ENCODE peak calls at places on chromosomes 5 and 9, in six cellular contexts. O is AG09319, Z is cardiac muscle cell, I is ovary, D is tibial artery, F is PC-3. B is an unnamed sample.
A peak's percentile ranks its signal among the peaks of the same experiment; 100 is the strongest.

GRCh38 chr5:143182901-143183820 is 220.3 kb downstream of the NR3C1 start:
- DNase-seq in O (no peak), Z (no peak), I (peak; percentile 15), D (peak; percentile 31), F (no peak), B (no peak)

GRCh38 chr9:26334709-26335108 is 557.9 kb downstream of the CAAP1 start:
- DNase-seq in O (no peak), Z (no peak), I (no peak), D (no peak), F (peak; percentile 22), B (no peak)

GRCh38 chr5:5542654-5543053 is 120.2 kb downstream of the ICE1 start:
- DNase-seq in O (no peak), Z (no peak), I (no peak), D (no peak), F (no peak), B (no peak)

GRCh38 chr9:16964228-16964627 is 93.8 kb upstream of the BNC2 start:
- DNase-seq in O (peak; percentile 99), Z (no peak), I (no peak), D (no peak), F (peak; percentile 96), B (peak; percentile 62)

GRCh38 chr5:98530224-98530623 is 243.2 kb upstream of the RGMB start:
- DNase-seq in O (no peak), Z (no peak), I (no peak), D (no peak), F (no peak), B (no peak)

GRCh38 chr5:176664886-176665285 is 17.6 kb downstream of the TSPAN17 start:
- DNase-seq in O (no peak), Z (no peak), I (no peak), D (no peak), F (no peak), B (no peak)

GRCh38 chr5:148984333-148984732 is 78.5 kb downstream of the SH3TC2 start:
- DNase-seq in O (no peak), Z (no peak), I (no peak), D (no peak), F (peak; percentile 100), B (peak; percentile 94)

GRCh38 chr5:4553968-4554367 is 586.2 kb upstream of the ADAMTS16 start:
- DNase-seq in O (no peak), Z (peak; percentile 48), I (no peak), D (no peak), F (no peak), B (no peak)

GRCh38 chr5:76025790-76026189 is 57.4 kb upstream of the SV2C start:
- DNase-seq in O (no peak), Z (no peak), I (no peak), D (no peak), F (no peak), B (no peak)

GRCh38 chr5:44881266-44881665 is 72.5 kb downstream of the MRPS30 start:
- DNase-seq in O (no peak), Z (no peak), I (no peak), D (no peak), F (no peak), B (no peak)

GRCh38 chr5:134371834-134372340 is 518 bp downstream of the UBE2B start:
- DNase-seq in O (peak; percentile 29), Z (peak; percentile 91), I (peak; percentile 35), D (peak; percentile 61), F (peak; percentile 28), B (peak; percentile 75)

GRCh38 chr9:108512426-108513173 is 343.2 kb downstream of the ACTL7B start:
- DNase-seq in O (no peak), Z (peak; percentile 62), I (no peak), D (no peak), F (no peak), B (no peak)

GRCh38 chr5:132385321-132386105 is 16.0 kb downstream of the SLC22A5 start:
- DNase-seq in O (no peak), Z (peak; percentile 44), I (no peak), D (peak; percentile 49), F (peak; percentile 69), B (peak; percentile 36)

GRCh38 chr9:91220491-91221135 is 141.1 kb downstream of the AUH start:
- DNase-seq in O (no peak), Z (no peak), I (no peak), D (no peak), F (no peak), B (no peak)

GRCh38 chr9:129198737-129199435 is 20.8 kb upstream of the IER5L start:
- DNase-seq in O (no peak), Z (no peak), I (no peak), D (no peak), F (no peak), B (no peak)

GRCh38 chr5:76867827-76868693 is 18.2 kb downstream of the S100Z start:
- DNase-seq in O (peak; percentile 25), Z (peak; percentile 86), I (no peak), D (peak; percentile 29), F (peak; percentile 75), B (peak; percentile 50)

GRCh38 chr5:1555011-1555807 is 31.4 kb upstream of the LPCAT1 start:
- DNase-seq in O (peak; percentile 40), Z (no peak), I (no peak), D (no peak), F (peak; percentile 99), B (peak; percentile 85)

GRCh38 chr9:127169507-127169883 is 47.1 kb upstream of the ANGPTL2 start:
- DNase-seq in O (no peak), Z (no peak), I (no peak), D (no peak), F (no peak), B (no peak)

GRCh38 chr5:130168211-130168610 is 263.9 kb downstream of the CHSY3 start:
- DNase-seq in O (no peak), Z (no peak), I (no peak), D (no peak), F (peak; percentile 74), B (no peak)

GRCh38 chr5:149471406-149472183 is 79.6 kb downstream of the CSNK1A1 start:
- DNase-seq in O (no peak), Z (no peak), I (no peak), D (no peak), F (peak; percentile 65), B (peak; percentile 45)

GRCh38 chr5:61625682-61626620 is 293.9 kb downstream of the ZSWIM6 start:
- DNase-seq in O (no peak), Z (peak; percentile 69), I (peak; percentile 67), D (peak; percentile 66), F (no peak), B (no peak)

GRCh38 chr5:75050415-75050814 is 1.9 kb downstream of the GCNT4 start:
- DNase-seq in O (no peak), Z (peak; percentile 42), I (no peak), D (no peak), F (peak; percentile 16), B (no peak)

GRCh38 chr5:176810084-176810597 is at the start of gene UNC5A:
- DNase-seq in O (no peak), Z (peak; percentile 77), I (no peak), D (no peak), F (peak; percentile 51), B (peak; percentile 62)

GRCh38 chr9:127538849-127539258 is 73.2 kb upstream of the STXBP1 start:
- DNase-seq in O (no peak), Z (no peak), I (no peak), D (no peak), F (no peak), B (no peak)

GRCh38 chr5:155594270-155594669 is 580.7 kb downstream of the KIF4B start:
- DNase-seq in O (no peak), Z (no peak), I (no peak), D (no peak), F (no peak), B (no peak)

GRCh38 chr9:76610009-76610352 is 151.0 kb downstream of the GCNT1 start:
- DNase-seq in O (peak; percentile 54), Z (no peak), I (no peak), D (peak; percentile 89), F (no peak), B (no peak)

GRCh38 chr5:74679968-74680367 is 5.1 kb upstream of the HEXB start:
- DNase-seq in O (no peak), Z (no peak), I (no peak), D (no peak), F (no peak), B (no peak)

GRCh38 chr5:176985516-176985915 is 21.1 kb downstream of the UIMC1 start:
- DNase-seq in O (no peak), Z (no peak), I (no peak), D (no peak), F (no peak), B (no peak)

GRCh38 chr5:52870448-52870847 is 82.7 kb downstream of the ITGA1 start:
- DNase-seq in O (no peak), Z (peak; percentile 8), I (no peak), D (no peak), F (no peak), B (peak; percentile 35)

GRCh38 chr9:76413658-76414057 is 19.4 kb upstream of the RFK start:
- DNase-seq in O (no peak), Z (no peak), I (no peak), D (no peak), F (no peak), B (no peak)

GRCh38 chr5:149235841-149236240 is 35.8 kb upstream of the AFAP1L1 start:
- DNase-seq in O (no peak), Z (no peak), I (no peak), D (no peak), F (no peak), B (no peak)

GRCh38 chr5:73170522-73170921 is 2.5 kb upstream of the TMEM174 start:
- DNase-seq in O (no peak), Z (peak; percentile 37), I (no peak), D (no peak), F (peak; percentile 36), B (no peak)

GRCh38 chr9:130872912-130873503 is 23.6 kb downstream of the QRFP start:
- DNase-seq in O (no peak), Z (no peak), I (no peak), D (peak; percentile 55), F (no peak), B (no peak)

GRCh38 chr5:132771559-132771998 is 5.5 kb downstream of the SEPTIN8 start:
- DNase-seq in O (peak; percentile 35), Z (peak; percentile 86), I (peak; percentile 67), D (peak; percentile 76), F (no peak), B (no peak)

GRCh38 chr9:89983411-89983810 is 378.6 kb downstream of the GADD45G start:
- DNase-seq in O (no peak), Z (no peak), I (no peak), D (no peak), F (no peak), B (peak; percentile 81)

GRCh38 chr5:100623719-100624118 is 88.5 kb downstream of the FAM174A start:
- DNase-seq in O (no peak), Z (no peak), I (no peak), D (no peak), F (peak; percentile 59), B (peak; percentile 24)

B was measured in mammary epithelial cell.